ENCODE peak calls at places on chromosomes 4 and X, in six cellular contexts. V, M, G, Y, Z and X are unnamed samples.

GRCh38 chr4:107897823-107898222 is 33.5 kb upstream of the CYP2U1 start:
- DNase-seq in Z (no peak), M (no peak), G (no peak), Y (no peak), V (no peak), X (no peak)

GRCh38 chr4:180589575-180589974 is 1653.6 kb upstream of the TENM3 start:
- DNase-seq in M (no peak), Y (peak), V (no peak), Z (no peak), G (no peak), X (no peak)

GRCh38 chr4:74097161-74097560 is 1.8 kb downstream of the CXCL2 start:
- DNase-seq in G (no peak), M (no peak), Y (no peak), Z (no peak), V (no peak), X (no peak)

GRCh38 chrX:70444326-70445196 is at the start of gene DLG3:
- DNase-seq in Y (peak), V (peak), M (no peak), Z (no peak), G (no peak), X (no peak)

GRCh38 chr4:175971393-175972179 is 94.1 kb upstream of the WDR17 start:
- DNase-seq in Z (no peak), G (no peak), V (no peak), M (no peak), Y (no peak), X (no peak)

GRCh38 chrX:106726485-106727437 is at the start of gene RNF128:
- DNase-seq in M (no peak), Z (peak), G (peak), V (no peak), Y (peak), X (peak)

GRCh38 chr4:183830438-183830985 is 74.6 kb upstream of the STOX2 start:
- DNase-seq in M (no peak), Z (no peak), V (no peak), G (no peak), Y (no peak), X (no peak)

GRCh38 chr4:82517043-82517442 is 44.7 kb downstream of the TMEM150C start:
- DNase-seq in Y (no peak), G (no peak), M (no peak), Z (no peak), V (no peak), X (no peak)

GRCh38 chrX:39309018-39309620 is 507.9 kb downstream of the MID1IP1 start:
- DNase-seq in M (no peak), Y (no peak), Z (no peak), G (no peak), V (no peak), X (no peak)

GRCh38 chr4:181504846-181505374 is 738.3 kb upstream of the TENM3 start:
- DNase-seq in Y (no peak), G (no peak), V (no peak), Z (no peak), M (no peak), X (no peak)

GRCh38 chr4:145609494-145610427 is 9.4 kb upstream of the MMAA start:
- DNase-seq in Z (peak), V (peak), G (no peak), Y (no peak), M (peak), X (peak)

GRCh38 chr4:143700420-143701352 is at the start of gene FREM3:
- DNase-seq in M (no peak), G (no peak), Y (peak), V (no peak), Z (no peak), X (no peak)

GRCh38 chr4:25001499-25001898 is 29.2 kb downstream of the LGI2 start:
- DNase-seq in Y (no peak), G (no peak), Z (no peak), M (no peak), V (no peak), X (no peak)

GRCh38 chr4:24995346-24995745 is 35.4 kb downstream of the LGI2 start:
- DNase-seq in V (no peak), M (no peak), Y (no peak), Z (no peak), G (no peak), X (no peak)

GRCh38 chr4:25002679-25003078 is 28.1 kb downstream of the LGI2 start:
- DNase-seq in Y (no peak), M (no peak), Z (no peak), V (no peak), G (no peak), X (no peak)

DNA sequence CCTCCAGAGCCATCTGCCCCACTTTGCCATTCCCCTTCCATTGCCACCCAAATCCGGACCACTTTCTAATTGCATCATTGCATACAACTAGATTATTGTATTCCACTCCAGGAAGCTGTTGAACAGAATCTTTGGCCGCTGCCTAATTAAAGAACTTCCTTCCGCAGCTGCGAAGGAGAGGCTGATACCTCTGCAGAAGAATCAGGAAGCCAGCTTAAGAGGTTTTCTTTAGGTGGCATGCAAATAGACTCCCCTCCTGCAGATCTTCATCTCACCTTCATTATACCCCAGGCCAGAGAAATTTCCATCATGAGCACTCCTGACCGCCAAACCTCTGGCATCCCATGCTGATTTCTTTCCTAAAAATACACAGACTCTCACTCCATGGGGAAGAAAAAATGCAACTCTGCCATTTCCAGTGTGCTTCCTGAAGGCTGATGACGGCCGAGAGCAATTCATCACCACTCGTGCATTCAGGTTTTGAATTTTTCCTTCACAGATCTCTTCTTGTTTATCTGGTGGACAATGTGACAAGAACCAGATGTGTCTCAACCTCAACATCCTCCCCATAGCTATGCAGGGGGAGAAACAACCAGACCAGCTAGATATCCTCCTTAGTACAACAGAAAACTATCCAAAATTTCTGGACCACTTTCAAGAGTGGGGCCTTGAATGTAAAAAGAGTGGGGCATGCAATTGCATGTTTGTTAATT is 31.2 kb downstream of the LGI2 start:
- DNase-seq in M (no peak), Z (no peak), G (no peak), Y (no peak), V (no peak), X (no peak)
- TF ChIP-seq POLR2AphosphoS5 in M (no peak), Z (no peak), G (no peak), Y (no peak), V (no peak), X (no peak)

DNA sequence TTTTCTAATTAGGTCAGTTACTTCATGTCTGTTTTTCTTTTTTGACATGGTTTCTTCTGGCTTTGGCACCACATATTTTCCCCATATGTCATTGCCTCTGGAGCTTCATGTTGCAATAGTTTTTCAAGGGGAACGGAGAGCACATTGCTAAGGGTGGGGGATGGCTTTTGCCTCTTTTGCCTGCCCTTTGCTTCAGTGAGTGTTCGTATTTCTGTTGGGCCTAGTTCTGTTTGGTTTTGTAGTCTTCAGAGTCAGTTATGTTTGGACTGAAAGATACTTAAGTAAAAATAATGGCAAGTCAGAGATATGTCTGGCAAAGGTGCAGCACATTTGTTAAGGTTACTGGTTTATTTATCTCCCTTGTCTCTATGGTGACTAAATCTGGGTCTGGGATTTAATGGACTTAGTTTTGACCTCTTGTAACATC is 29.1 kb downstream of the FHL1 start:
- DNase-seq in Z (no peak), V (no peak), Y (no peak), G (no peak), M (no peak), X (no peak)
- TF ChIP-seq EP300 in Z (peak), V (no peak), Y (peak), G (peak), M (no peak), X (no peak)

GRCh38 chr4:22430626-22431025 is 85.2 kb downstream of the ADGRA3 start:
- DNase-seq in Z (no peak), M (no peak), G (no peak), Y (no peak), V (no peak), X (no peak)

GRCh38 chr4:22439947-22440346 is 75.9 kb downstream of the ADGRA3 start:
- DNase-seq in Y (no peak), G (no peak), M (no peak), Z (no peak), V (no peak), X (no peak)

GRCh38 chr4:22435652-22436051 is 80.2 kb downstream of the ADGRA3 start:
- DNase-seq in V (no peak), G (no peak), Y (no peak), M (no peak), Z (no peak), X (no peak)

DNA sequence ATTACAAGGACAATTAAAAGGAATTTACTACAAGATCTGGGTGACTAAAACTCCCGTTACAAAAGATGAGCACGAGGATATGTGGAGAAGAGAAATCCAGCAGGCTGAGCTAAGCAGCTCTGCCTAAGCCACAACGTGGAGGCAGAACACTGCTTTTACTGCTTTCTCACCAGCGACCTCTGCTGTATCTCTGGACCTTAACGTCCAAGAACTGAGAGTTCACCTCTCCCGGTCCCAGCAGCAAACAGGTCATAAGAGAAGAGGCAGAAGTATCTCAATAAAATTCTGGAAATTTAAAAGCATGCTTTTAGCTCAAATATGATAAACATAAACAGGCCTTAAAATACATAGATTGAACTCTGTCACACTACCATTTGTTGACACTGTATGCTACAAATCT is 81.0 kb downstream of the ADGRA3 start:
- DNase-seq in Z (peak), M (no peak), V (peak), Y (no peak), G (no peak), X (peak)
- TF ChIP-seq CTCF in Z (no peak), M (peak), V (peak), Y (no peak), G (no peak), X (peak)

GRCh38 chr4:147117400-147117799 is 171.7 kb upstream of the TTC29 start:
- DNase-seq in Y (no peak), Z (no peak), V (no peak), G (no peak), M (no peak), X (no peak)
- TF ChIP-seq POLR2AphosphoS5 in Y (no peak), Z (no peak), V (no peak), G (no peak), M (no peak), X (no peak)